ENCODE peak calls at places on chromosomes 7 and 10, in ten cellular contexts. B, N, J, P, Y, R, D, V, W and L are unnamed samples.

GRCh38 chr7:135253851-135254815 is 20.5 kb downstream of the STRA8 start:
- DNase-seq in B (no peak), N (peak; percentile 54), J (peak; percentile 52), P (peak; percentile 70), Y (peak; percentile 68), R (no peak), D (no peak), V (peak; percentile 61), W (peak; percentile 72), L (peak; percentile 35)

GRCh38 chr7:25842201-25842726 is 309.7 kb upstream of the NFE2L3 start:
- DNase-seq in B (no peak), N (no peak), J (no peak), P (no peak), Y (no peak), R (no peak), D (no peak), V (no peak), W (peak; percentile 40), L (no peak)

GRCh38 chr7:150631084-150631824 is 931 bp downstream of the GIMAP6 start:
- DNase-seq in B (peak; percentile 1), N (peak; percentile 66), J (no peak), P (peak; percentile 3), Y (no peak), R (no peak), D (no peak), V (no peak), W (no peak), L (no peak)

GRCh38 chr7:107559864-107560263 is 3.9 kb downstream of the COG5 start:
- DNase-seq in B (no peak), N (no peak), J (no peak), P (no peak), Y (no peak), R (no peak), D (no peak), V (peak; percentile 58), W (peak; percentile 55), L (no peak)

GRCh38 chr7:1767524-1767923 is 97.4 kb downstream of the ELFN1 start:
- DNase-seq in B (no peak), N (no peak), J (peak; percentile 36), P (no peak), Y (no peak), R (peak; percentile 53), D (no peak), V (no peak), W (no peak), L (no peak)

GRCh38 chr10:98255146-98255877 is 12.7 kb downstream of the LOXL4 start:
- DNase-seq in B (peak; percentile 70), N (no peak), J (no peak), P (no peak), Y (no peak), R (no peak), D (no peak), V (no peak), W (no peak), L (no peak)

GRCh38 chr10:111439034-111439842 is 362.4 kb downstream of the ADRA2A start:
- DNase-seq in B (no peak), N (no peak), J (no peak), P (no peak), Y (no peak), R (no peak), D (no peak), V (no peak), W (no peak), L (no peak)

GRCh38 chr7:99539213-99539811 is 12.6 kb downstream of the FAM200A start:
- DNase-seq in B (no peak), N (no peak), J (no peak), P (no peak), Y (no peak), R (no peak), D (no peak), V (no peak), W (no peak), L (no peak)

GRCh38 chr7:25714013-25714412 is 438.0 kb upstream of the NFE2L3 start:
- DNase-seq in B (no peak), N (no peak), J (no peak), P (no peak), Y (no peak), R (no peak), D (no peak), V (no peak), W (no peak), L (no peak)

GRCh38 chr10:118395919-118396318 is 53.8 kb upstream of the FAM204A start:
- DNase-seq in B (no peak), N (no peak), J (no peak), P (no peak), Y (no peak), R (no peak), D (no peak), V (no peak), W (no peak), L (no peak)

GRCh38 chr10:63348210-63348850 is 117.4 kb downstream of the JMJD1C start:
- DNase-seq in B (no peak), N (no peak), J (no peak), P (no peak), Y (no peak), R (no peak), D (no peak), V (no peak), W (no peak), L (no peak)

GRCh38 chr10:22310928-22311327 is 5.3 kb upstream of the COMMD3 start:
- DNase-seq in B (no peak), N (no peak), J (no peak), P (no peak), Y (no peak), R (no peak), D (no peak), V (no peak), W (no peak), L (no peak)

GRCh38 chr10:22314852-22315251 is 1.3 kb upstream of the COMMD3 start:
- DNase-seq in B (no peak), N (no peak), J (no peak), P (no peak), Y (no peak), R (no peak), D (no peak), V (no peak), W (no peak), L (no peak)

GRCh38 chr10:22308390-22308789 is 7.8 kb upstream of the COMMD3 start:
- DNase-seq in B (no peak), N (no peak), J (peak; percentile 60), P (no peak), Y (no peak), R (no peak), D (no peak), V (peak; percentile 65), W (peak; percentile 33), L (peak; percentile 89)

DNA sequence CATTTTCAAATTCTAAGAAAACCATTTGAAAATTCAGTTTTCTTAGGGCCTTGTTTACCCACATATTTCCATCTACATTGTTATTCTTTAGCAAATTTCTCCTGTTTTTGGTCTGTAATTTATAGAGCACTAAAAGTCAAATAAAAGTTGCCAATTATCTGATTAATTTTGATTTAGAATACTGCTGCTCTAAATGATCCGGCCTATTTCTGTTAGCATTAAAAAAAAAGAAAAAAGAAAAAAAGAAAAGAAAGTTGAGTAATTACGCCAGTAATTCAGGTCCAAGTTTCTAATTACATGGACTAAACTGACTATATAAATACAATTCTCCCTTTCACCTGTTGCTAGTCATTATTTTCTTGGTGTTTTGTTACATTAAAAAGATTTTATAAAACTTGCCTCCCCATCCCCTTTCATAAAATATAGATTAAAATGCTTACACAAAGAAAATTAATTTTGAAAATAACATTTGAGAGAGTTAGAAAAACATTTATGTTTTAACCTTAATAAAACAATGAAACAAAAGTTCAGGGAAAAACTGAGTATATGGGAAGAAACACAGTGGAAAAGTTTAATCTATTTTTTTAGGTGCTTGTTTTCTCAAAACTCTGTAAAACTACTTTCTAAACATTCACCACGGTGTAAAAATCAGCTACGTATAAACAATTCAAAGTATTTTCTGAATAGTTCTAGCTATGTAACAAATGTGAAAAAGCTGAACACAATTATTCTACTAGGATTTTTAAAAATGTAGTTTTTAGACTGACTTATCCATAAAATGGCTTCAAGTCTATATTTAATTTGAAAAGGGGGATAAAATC is 6.8 kb upstream of the COMMD3 start:
- DNase-seq in B (no peak), N (no peak), J (no peak), P (no peak), Y (no peak), R (no peak), D (no peak), V (no peak), W (no peak), L (no peak)
- H3K27ac ChIP-seq in B (no peak overlapping the region), N (no peak overlapping the region), J (no peak overlapping the region), P (no peak overlapping the region), Y (no peak overlapping the region), R (no peak overlapping the region), D (no peak overlapping the region), V (no peak overlapping the region), W (no peak overlapping the region), L (no peak overlapping the region)

GRCh38 chr7:37353949-37354660 is 94.6 kb downstream of the ELMO1 start:
- DNase-seq in B (no peak), N (no peak), J (no peak), P (no peak), Y (no peak), R (no peak), D (no peak), V (no peak), W (no peak), L (no peak)
- H3K4me3 ChIP-seq in B (no peak overlapping the region), N (no peak overlapping the region), J (no peak overlapping the region), P (no peak overlapping the region), Y (no peak overlapping the region), R (no peak overlapping the region), D (no peak overlapping the region), V (no peak overlapping the region), W (no peak overlapping the region), L (no peak overlapping the region)

GRCh38 chr7:22985436-22985835 is 28.5 kb downstream of the HYCC1 start:
- DNase-seq in B (no peak), N (no peak), J (no peak), P (no peak), Y (no peak), R (no peak), D (no peak), V (no peak), W (no peak), L (no peak)

GRCh38 chr7:22989646-22990587 is 24.0 kb downstream of the HYCC1 start:
- DNase-seq in B (no peak), N (no peak), J (no peak), P (no peak), Y (no peak), R (no peak), D (no peak), V (no peak), W (peak; percentile 65), L (no peak)

GRCh38 chr7:22995011-22995410 is 18.9 kb downstream of the HYCC1 start:
- DNase-seq in B (no peak), N (no peak), J (no peak), P (peak; percentile 20), Y (no peak), R (no peak), D (no peak), V (no peak), W (no peak), L (no peak)

GRCh38 chr7:22992874-22993840 is 20.8 kb downstream of the HYCC1 start:
- DNase-seq in B (no peak), N (no peak), J (no peak), P (no peak), Y (no peak), R (no peak), D (no peak), V (no peak), W (peak; percentile 41), L (no peak)

GRCh38 chr7:22990588-22990949 is 23.4 kb downstream of the HYCC1 start:
- DNase-seq in B (no peak), N (no peak), J (no peak), P (no peak), Y (no peak), R (no peak), D (no peak), V (peak; percentile 57), W (peak; percentile 83), L (no peak)
- H3K27ac ChIP-seq in B (no peak overlapping the region), N (no peak overlapping the region), J (no peak overlapping the region), P (no peak overlapping the region), Y (no peak overlapping the region), R (no peak overlapping the region), D (no peak overlapping the region), V (peak overlapping the region; percentile 16), W (no peak overlapping the region), L (no peak overlapping the region)

GRCh38 chr10:72736881-72737280 is 44.9 kb downstream of the MCU start:
- DNase-seq in B (no peak), N (no peak), J (no peak), P (no peak), Y (no peak), R (no peak), D (no peak), V (no peak), W (no peak), L (no peak)
- H3K4me3 ChIP-seq in B (no peak overlapping the region), N (no peak overlapping the region), J (no peak overlapping the region), P (no peak overlapping the region), Y (no peak overlapping the region), R (no peak overlapping the region), D (no peak overlapping the region), V (no peak overlapping the region), W (no peak overlapping the region), L (no peak overlapping the region)